ENCODE peak calls at places on chromosome 1, in ten cellular contexts. X is neuronal stem cell; M is brain microvascular endothelial cell; B is psoas muscle; G is heart left ventricle; K is testis; J is transverse colon; E is cardiac muscle cell; U is tibial artery; P is CD8-positive, alpha-beta T cell. H is an unnamed sample.

GRCh38 chr1:109919271-109919670 is 8.6 kb downstream of the CSF1 start:
- DNase-seq in J (no peak), B (no peak), E (no peak), X (no peak), M (no peak), G (no peak), K (no peak), P (no peak), U (no peak), H (no peak)

GRCh38 chr1:114695430-114696093 is at the start of gene AMPD1:
- DNase-seq in P (no peak), U (no peak), G (no peak), J (peak; percentile 11), E (no peak), X (no peak), K (no peak), B (no peak), M (peak; percentile 14), H (no peak)

GRCh38 chr1:183032122-183032921 is 9.1 kb downstream of the LAMC1 start:
- DNase-seq in B (no peak), U (no peak), M (peak; percentile 50), K (no peak), X (no peak), G (no peak), P (no peak), E (no peak), J (no peak), H (no peak)

GRCh38 chr1:175373786-175374623 is 181.4 kb upstream of the KIAA0040 start:
- DNase-seq in E (peak; percentile 67), P (no peak), J (no peak), K (peak; percentile 42), B (no peak), X (peak; percentile 63), U (no peak), M (peak; percentile 1), G (no peak), H (no peak)

GRCh38 chr1:29640428-29640785 is 404.1 kb downstream of the PTPRU start:
- DNase-seq in J (no peak), B (no peak), P (no peak), U (peak; percentile 47), G (no peak), K (no peak), M (no peak), X (no peak), E (no peak), H (no peak)

GRCh38 chr1:9406111-9406510 is 113.4 kb downstream of the SPSB1 start:
- DNase-seq in G (no peak), M (no peak), K (no peak), X (no peak), E (no peak), B (no peak), U (no peak), P (no peak), J (no peak), H (no peak)

GRCh38 chr1:10693497-10694273 is 102.8 kb downstream of the CASZ1 start:
- DNase-seq in J (peak; percentile 49), P (no peak), U (no peak), G (no peak), K (peak; percentile 52), X (no peak), M (no peak), E (peak; percentile 71), B (no peak), H (no peak)

GRCh38 chr1:19272064-19272463 is 16.5 kb downstream of the AKR7A3 start:
- DNase-seq in M (no peak), J (no peak), P (no peak), U (no peak), X (no peak), G (no peak), B (no peak), K (no peak), E (no peak), H (no peak)

GRCh38 chr1:219498666-219499065 is 114.2 kb downstream of the ZC3H11B start:
- DNase-seq in X (no peak), K (peak; percentile 18), M (no peak), J (peak; percentile 16), U (no peak), E (no peak), G (no peak), B (no peak), P (no peak), H (no peak)

GRCh38 chr1:73310797-73311381 is 887.1 kb downstream of the LRRIQ3 start:
- DNase-seq in E (no peak), K (no peak), U (no peak), G (no peak), X (no peak), B (no peak), J (no peak), P (no peak), M (no peak), H (no peak)

GRCh38 chr1:221837886-221838285 is 96.0 kb upstream of the DUSP10 start:
- DNase-seq in P (no peak), M (no peak), J (no peak), B (no peak), U (no peak), G (no peak), E (no peak), K (no peak), X (no peak), H (no peak)
- H3K27ac ChIP-seq in P (no peak overlapping the region), M (no peak overlapping the region), J (no peak overlapping the region), B (no peak overlapping the region), U (no peak overlapping the region), G (no peak overlapping the region), E (no peak overlapping the region), K (no peak overlapping the region), X (no peak overlapping the region), H (no peak overlapping the region)

GRCh38 chr1:36383240-36383639 is 2.5 kb downstream of the STK40 start:
- DNase-seq in G (no peak), M (no peak), B (peak; percentile 79), P (no peak), U (no peak), X (no peak), E (no peak), J (no peak), K (peak; percentile 42), H (no peak)
- H3K4me3 ChIP-seq in G (no peak overlapping the region), M (no peak overlapping the region), B (peak overlapping the region; percentile 94), P (no peak overlapping the region), U (no peak overlapping the region), X (no peak overlapping the region), E (no peak overlapping the region), J (no peak overlapping the region), K (no peak overlapping the region), H (no peak overlapping the region)

DNA sequence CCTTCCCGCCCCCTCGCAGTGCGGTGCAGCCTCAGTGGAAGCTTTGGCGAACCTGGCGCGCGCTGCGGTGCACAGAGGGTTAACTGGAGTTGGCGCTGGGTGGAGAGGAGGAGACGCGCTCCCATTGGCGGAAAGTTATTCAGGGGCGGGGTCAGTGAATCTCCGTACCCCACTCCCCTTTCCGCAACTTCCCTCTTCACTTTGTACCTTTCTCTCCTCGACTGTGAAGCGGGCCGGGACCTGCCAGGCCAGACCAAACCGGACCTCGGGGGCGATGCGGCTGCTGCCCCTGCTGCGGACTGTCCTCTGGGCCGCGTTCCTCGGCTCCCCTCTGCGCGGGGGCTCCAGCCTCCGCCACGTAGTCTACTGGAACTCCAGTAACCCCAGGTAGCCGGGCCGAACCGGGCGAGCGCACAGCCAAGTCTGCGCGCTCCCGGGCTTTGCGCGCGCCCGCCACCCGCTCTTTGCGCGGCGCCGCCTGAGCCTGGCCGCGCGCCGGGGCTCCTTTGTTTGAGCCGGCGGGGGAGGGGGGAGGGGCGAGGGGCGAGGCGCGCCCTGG is at the start of gene EFNA4:
- DNase-seq in K (peak; percentile 88), X (peak; percentile 90), P (peak; percentile 59), J (peak; percentile 93), G (peak; percentile 89), E (peak; percentile 94), B (peak; percentile 86), M (peak; percentile 76), U (peak; percentile 88), H (peak; percentile 89)
- H3K27ac ChIP-seq in K (peak within 1 kb of the TSS; percentile 77), X (peak within 1 kb of the TSS; percentile 96), P (peak within 1 kb of the TSS; percentile 34), J (peak within 1 kb of the TSS; percentile 92), G (peak within 1 kb of the TSS; percentile 84), E (peak within 1 kb of the TSS; percentile 90), B (peak within 1 kb of the TSS; percentile 65), M (peak within 1 kb of the TSS; percentile 66), U (peak within 1 kb of the TSS; percentile 62), H (peak within 1 kb of the TSS; percentile 57)

GRCh38 chr1:4657920-4658585 is 3.6 kb downstream of the AJAP1 start:
- DNase-seq in B (peak; percentile 62), X (no peak), K (no peak), G (no peak), U (no peak), J (no peak), M (no peak), P (no peak), E (no peak), H (no peak)

GRCh38 chr1:4654764-4655673 is 610 bp downstream of the AJAP1 start:
- DNase-seq in E (peak; percentile 36), X (no peak), U (no peak), M (no peak), G (no peak), J (no peak), B (no peak), K (no peak), P (no peak), H (no peak)

GRCh38 chr1:4655674-4656532 is 1.5 kb downstream of the AJAP1 start:
- DNase-seq in P (no peak), G (peak; percentile 48), J (peak; percentile 18), M (peak; percentile 62), E (peak; percentile 61), K (peak; percentile 85), X (peak; percentile 70), U (no peak), B (peak; percentile 74), H (peak; percentile 83)

GRCh38 chr1:4657244-4657789 is 2.9 kb downstream of the AJAP1 start:
- DNase-seq in G (no peak), M (no peak), J (no peak), U (no peak), B (peak; percentile 26), E (no peak), P (no peak), X (no peak), K (no peak), H (no peak)

DNA sequence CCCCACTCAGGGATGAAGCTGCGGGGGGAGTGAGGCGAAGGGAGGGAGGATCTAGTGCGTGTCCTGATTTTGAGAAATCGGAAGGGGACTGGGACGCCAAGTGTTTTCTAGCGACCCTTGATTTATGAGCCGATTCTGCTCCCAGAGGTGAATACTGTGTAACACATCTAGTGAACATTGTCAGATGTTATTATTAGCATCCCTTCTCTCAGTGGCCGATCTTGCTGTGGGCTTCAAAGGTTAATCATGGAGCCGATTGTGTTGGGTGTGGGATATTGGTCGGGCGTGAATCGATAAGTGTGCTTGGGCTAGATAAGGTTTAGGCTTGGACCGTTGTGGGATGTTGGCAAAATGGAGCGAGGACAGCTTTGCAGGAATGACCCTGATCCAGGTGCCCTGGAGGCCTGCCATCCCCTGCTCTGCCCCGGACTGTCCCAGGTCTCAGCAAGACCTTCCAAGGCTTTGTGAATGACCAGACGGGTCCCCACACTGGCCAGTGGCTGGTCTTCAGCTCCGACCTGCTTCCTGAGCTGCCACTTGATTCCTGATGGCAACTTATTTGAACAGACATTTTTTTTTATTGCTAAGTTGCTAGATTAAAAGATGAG is 2.2 kb downstream of the AJAP1 start:
- DNase-seq in J (no peak), E (no peak), G (no peak), X (no peak), K (no peak), U (no peak), P (no peak), M (no peak), B (no peak), H (no peak)
- H3K4me3 ChIP-seq in J (no peak overlapping the region), E (no peak overlapping the region), G (no peak overlapping the region), X (no peak overlapping the region), K (no peak overlapping the region), U (no peak overlapping the region), P (no peak overlapping the region), M (peak overlapping the region; percentile 54), B (no peak overlapping the region), H (peak overlapping the region; percentile 81)